ENCODE peak calls at places on chromosomes 12 and 14, in eight cellular contexts. One of them, this sample, is unnamed. For H3K36me3, the result is how much of the 10 kb centered on the place peaks cover.

GRCh38 chr12:30145351-30146017 is 361.7 kb upstream of the TMTC1 start:
- DNase-seq in kidney epithelial cell: no peak
- DNase-seq in Caco-2: no peak
- DNase-seq in fibroblast of lung: no peak
- DNase-seq in pancreas: no peak
- DNase-seq in tibial nerve: no peak
- DNase-seq in upper lobe of right lung: no peak
- DNase-seq in GM12878: no peak
- DNase-seq in this sample: no peak

GRCh38 chr12:38113991-38114390 is 202.6 kb upstream of the ALG10B start:
- DNase-seq in kidney epithelial cell: no peak
- DNase-seq in Caco-2: no peak
- DNase-seq in fibroblast of lung: no peak
- DNase-seq in pancreas: no peak
- DNase-seq in tibial nerve: no peak
- DNase-seq in upper lobe of right lung: no peak
- DNase-seq in GM12878: no peak
- DNase-seq in this sample: no peak

GRCh38 chr14:68523994-68524725 is 268.7 kb downstream of the ZFP36L1 start:
- DNase-seq in kidney epithelial cell: no peak
- DNase-seq in Caco-2: no peak
- DNase-seq in fibroblast of lung: peak
- DNase-seq in pancreas: no peak
- DNase-seq in tibial nerve: no peak
- DNase-seq in upper lobe of right lung: no peak
- DNase-seq in GM12878: no peak
- DNase-seq in this sample: no peak

GRCh38 chr12:78721906-78722305 is 142.7 kb upstream of the SYT1 start:
- DNase-seq in kidney epithelial cell: no peak
- DNase-seq in Caco-2: no peak
- DNase-seq in fibroblast of lung: no peak
- DNase-seq in pancreas: no peak
- DNase-seq in tibial nerve: no peak
- DNase-seq in upper lobe of right lung: no peak
- DNase-seq in GM12878: no peak
- DNase-seq in this sample: no peak

GRCh38 chr12:57888407-57889157 is 42.1 kb upstream of the CTDSP2 start:
- DNase-seq in kidney epithelial cell: no peak
- DNase-seq in Caco-2: no peak
- DNase-seq in fibroblast of lung: peak
- DNase-seq in pancreas: no peak
- DNase-seq in tibial nerve: no peak
- DNase-seq in upper lobe of right lung: peak
- DNase-seq in GM12878: no peak
- DNase-seq in this sample: peak

GRCh38 chr12:120725151-120725658 is 421 bp upstream of the ACADS start:
- DNase-seq in kidney epithelial cell: no peak
- DNase-seq in Caco-2: no peak
- DNase-seq in fibroblast of lung: no peak
- DNase-seq in pancreas: no peak
- DNase-seq in tibial nerve: no peak
- DNase-seq in upper lobe of right lung: no peak
- DNase-seq in GM12878: no peak
- DNase-seq in this sample: no peak

GRCh38 chr12:42143401-42144173 is 1.1 kb downstream of the GXYLT1 start:
- DNase-seq in kidney epithelial cell: no peak
- DNase-seq in Caco-2: no peak
- DNase-seq in fibroblast of lung: peak
- DNase-seq in pancreas: no peak
- DNase-seq in tibial nerve: no peak
- DNase-seq in upper lobe of right lung: no peak
- DNase-seq in GM12878: no peak
- DNase-seq in this sample: no peak

GRCh38 chr12:57576613-57577160 is 14.3 kb upstream of the PIP4K2C start:
- DNase-seq in kidney epithelial cell: no peak
- DNase-seq in Caco-2: no peak
- DNase-seq in fibroblast of lung: no peak
- DNase-seq in pancreas: no peak
- DNase-seq in tibial nerve: no peak
- DNase-seq in upper lobe of right lung: no peak
- DNase-seq in GM12878: no peak
- DNase-seq in this sample: no peak

GRCh38 chr12:120640840-120641833 is 711 bp downstream of the CABP1 start:
- DNase-seq in kidney epithelial cell: no peak
- DNase-seq in Caco-2: peak
- DNase-seq in fibroblast of lung: peak
- DNase-seq in pancreas: peak
- DNase-seq in tibial nerve: no peak
- DNase-seq in upper lobe of right lung: peak
- DNase-seq in GM12878: no peak
- DNase-seq in this sample: peak

GRCh38 chr12:19273482-19274330 is 144.2 kb downstream of the PLEKHA5 start:
- DNase-seq in kidney epithelial cell: peak
- DNase-seq in Caco-2: no peak
- DNase-seq in fibroblast of lung: peak
- DNase-seq in pancreas: peak
- DNase-seq in tibial nerve: no peak
- DNase-seq in upper lobe of right lung: no peak
- DNase-seq in GM12878: no peak
- DNase-seq in this sample: peak

GRCh38 chr12:14018080-14018479 is 36.7 kb upstream of the GRIN2B start:
- DNase-seq in kidney epithelial cell: no peak
- DNase-seq in Caco-2: no peak
- DNase-seq in fibroblast of lung: no peak
- DNase-seq in pancreas: no peak
- DNase-seq in tibial nerve: no peak
- DNase-seq in upper lobe of right lung: no peak
- DNase-seq in GM12878: no peak
- DNase-seq in this sample: no peak

GRCh38 chr12:69000069-69000468 is 67.1 kb upstream of the CPM start:
- DNase-seq in kidney epithelial cell: no peak
- DNase-seq in Caco-2: no peak
- DNase-seq in fibroblast of lung: no peak
- DNase-seq in pancreas: no peak
- DNase-seq in tibial nerve: no peak
- DNase-seq in upper lobe of right lung: no peak
- DNase-seq in GM12878: no peak
- DNase-seq in this sample: no peak

GRCh38 chr12:77377116-77377515 is 311.7 kb upstream of the E2F7 start:
- DNase-seq in kidney epithelial cell: no peak
- DNase-seq in Caco-2: no peak
- DNase-seq in fibroblast of lung: peak
- DNase-seq in pancreas: no peak
- DNase-seq in tibial nerve: no peak
- DNase-seq in upper lobe of right lung: no peak
- DNase-seq in GM12878: no peak
- DNase-seq in this sample: no peak

GRCh38 chr14:21647380-21647779 is 6.3 kb upstream of the OR4E2 start:
- DNase-seq in kidney epithelial cell: no peak
- DNase-seq in Caco-2: no peak
- DNase-seq in fibroblast of lung: no peak
- DNase-seq in pancreas: no peak
- DNase-seq in tibial nerve: no peak
- DNase-seq in upper lobe of right lung: no peak
- DNase-seq in GM12878: no peak
- DNase-seq in this sample: no peak

GRCh38 chr12:57003395-57003794 is 3.0 kb downstream of the ZBTB39 start:
- DNase-seq in kidney epithelial cell: no peak
- DNase-seq in Caco-2: no peak
- DNase-seq in fibroblast of lung: no peak
- DNase-seq in pancreas: no peak
- DNase-seq in tibial nerve: no peak
- DNase-seq in upper lobe of right lung: no peak
- DNase-seq in GM12878: no peak
- DNase-seq in this sample: no peak

GRCh38 chr12:63223128-63223527 is 72.1 kb upstream of the AVPR1A start:
- DNase-seq in kidney epithelial cell: no peak
- DNase-seq in Caco-2: no peak
- DNase-seq in fibroblast of lung: no peak
- DNase-seq in pancreas: no peak
- DNase-seq in tibial nerve: no peak
- DNase-seq in upper lobe of right lung: no peak
- DNase-seq in GM12878: no peak
- DNase-seq in this sample: no peak

GRCh38 chr12:93570552-93571359 is 1.7 kb upstream of the SOCS2 start:
- DNase-seq in kidney epithelial cell: peak
- DNase-seq in Caco-2: peak
- DNase-seq in fibroblast of lung: peak
- DNase-seq in pancreas: peak
- DNase-seq in tibial nerve: peak
- DNase-seq in upper lobe of right lung: peak
- DNase-seq in GM12878: no peak
- DNase-seq in this sample: peak

GRCh38 chr12:114213055-114213561 is 192.8 kb downstream of the TBX5 start:
- DNase-seq in kidney epithelial cell: no peak
- DNase-seq in Caco-2: no peak
- DNase-seq in fibroblast of lung: no peak
- DNase-seq in pancreas: no peak
- DNase-seq in tibial nerve: no peak
- DNase-seq in upper lobe of right lung: no peak
- DNase-seq in GM12878: no peak
- DNase-seq in this sample: no peak

GRCh38 chr14:54673193-54674121 is 106.5 kb downstream of the SAMD4A start:
- DNase-seq in kidney epithelial cell: no peak
- DNase-seq in Caco-2: no peak
- DNase-seq in fibroblast of lung: peak
- DNase-seq in pancreas: no peak
- DNase-seq in tibial nerve: no peak
- DNase-seq in upper lobe of right lung: no peak
- DNase-seq in GM12878: no peak
- DNase-seq in this sample: no peak

GRCh38 chr12:69096669-69097364 is 142.6 kb upstream of the CPSF6 start:
- DNase-seq in kidney epithelial cell: no peak
- DNase-seq in Caco-2: no peak
- DNase-seq in fibroblast of lung: no peak
- DNase-seq in pancreas: no peak
- DNase-seq in tibial nerve: no peak
- DNase-seq in upper lobe of right lung: no peak
- DNase-seq in GM12878: no peak
- DNase-seq in this sample: no peak

GRCh38 chr12:5204271-5204670 is 160.6 kb downstream of the KCNA5 start:
- DNase-seq in kidney epithelial cell: no peak
- DNase-seq in Caco-2: no peak
- DNase-seq in fibroblast of lung: no peak
- DNase-seq in pancreas: no peak
- DNase-seq in tibial nerve: no peak
- DNase-seq in upper lobe of right lung: no peak
- DNase-seq in GM12878: no peak
- DNase-seq in this sample: no peak

GRCh38 chr14:88245321-88245720 is 77.7 kb downstream of the KCNK10 start:
- DNase-seq in kidney epithelial cell: no peak
- DNase-seq in Caco-2: no peak
- DNase-seq in fibroblast of lung: no peak
- DNase-seq in pancreas: no peak
- DNase-seq in tibial nerve: no peak
- DNase-seq in upper lobe of right lung: no peak
- DNase-seq in GM12878: no peak
- DNase-seq in this sample: no peak

GRCh38 chr14:93970967-93971634 is 5.3 kb downstream of the ASB2 start:
- DNase-seq in kidney epithelial cell: no peak
- DNase-seq in Caco-2: no peak
- DNase-seq in fibroblast of lung: no peak
- DNase-seq in pancreas: no peak
- DNase-seq in tibial nerve: no peak
- DNase-seq in upper lobe of right lung: no peak
- DNase-seq in GM12878: no peak
- DNase-seq in this sample: no peak

GRCh38 chr14:103488071-103488470 is 34.6 kb downstream of the CKB start:
- DNase-seq in kidney epithelial cell: no peak
- DNase-seq in Caco-2: no peak
- DNase-seq in fibroblast of lung: no peak
- DNase-seq in pancreas: no peak
- DNase-seq in tibial nerve: no peak
- DNase-seq in upper lobe of right lung: no peak
- DNase-seq in GM12878: no peak
- DNase-seq in this sample: no peak
- H3K36me3 ChIP-seq in kidney epithelial cell: under half
- H3K36me3 ChIP-seq in Caco-2: under half
- H3K36me3 ChIP-seq in fibroblast of lung: under half
- H3K36me3 ChIP-seq in pancreas: under half
- H3K36me3 ChIP-seq in tibial nerve: under half
- H3K36me3 ChIP-seq in upper lobe of right lung: half or more
- H3K36me3 ChIP-seq in GM12878: under half
- H3K36me3 ChIP-seq in this sample: under half

GRCh38 chr14:101960225-101960624 is 4.1 kb upstream of the DYNC1H1 start:
- DNase-seq in kidney epithelial cell: no peak
- DNase-seq in Caco-2: peak
- DNase-seq in fibroblast of lung: no peak
- DNase-seq in pancreas: no peak
- DNase-seq in tibial nerve: no peak
- DNase-seq in upper lobe of right lung: no peak
- DNase-seq in GM12878: no peak
- DNase-seq in this sample: no peak
- TF ChIP-seq CTCF in kidney epithelial cell: peak
- TF ChIP-seq CTCF in Caco-2: no peak
- TF ChIP-seq CTCF in fibroblast of lung: peak
- TF ChIP-seq CTCF in pancreas: no peak
- TF ChIP-seq CTCF in tibial nerve: no peak
- TF ChIP-seq CTCF in upper lobe of right lung: peak
- TF ChIP-seq CTCF in GM12878: peak
- TF ChIP-seq CTCF in this sample: peak

DNA sequence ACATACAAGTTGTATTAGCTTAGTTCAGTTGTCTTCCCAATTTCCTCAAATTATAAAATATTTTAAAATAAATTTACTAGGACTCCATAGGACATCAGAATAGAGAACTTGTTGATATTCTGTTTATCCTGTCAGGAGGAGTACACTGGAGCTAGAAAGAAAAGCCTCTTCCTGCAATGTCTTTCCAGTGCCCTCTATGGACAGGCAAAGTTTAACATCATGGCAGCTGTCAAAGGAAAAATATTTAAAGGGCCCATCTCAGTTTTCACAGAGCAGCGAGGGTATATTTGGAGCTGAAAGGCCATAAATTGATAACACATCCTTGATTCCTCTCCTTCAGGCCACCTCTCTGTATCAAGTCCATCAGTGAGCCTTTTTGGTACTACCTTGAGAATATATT is 19.0 kb downstream of the DIP2B start:
- DNase-seq in kidney epithelial cell: no peak
- DNase-seq in Caco-2: no peak
- DNase-seq in fibroblast of lung: no peak
- DNase-seq in pancreas: no peak
- DNase-seq in tibial nerve: no peak
- DNase-seq in upper lobe of right lung: no peak
- DNase-seq in GM12878: no peak
- DNase-seq in this sample: no peak
- H3K36me3 ChIP-seq in kidney epithelial cell: under half
- H3K36me3 ChIP-seq in Caco-2: under half
- H3K36me3 ChIP-seq in fibroblast of lung: under half
- H3K36me3 ChIP-seq in pancreas: under half
- H3K36me3 ChIP-seq in tibial nerve: under half
- H3K36me3 ChIP-seq in upper lobe of right lung: under half
- H3K36me3 ChIP-seq in GM12878: under half
- H3K36me3 ChIP-seq in this sample: under half

DNA sequence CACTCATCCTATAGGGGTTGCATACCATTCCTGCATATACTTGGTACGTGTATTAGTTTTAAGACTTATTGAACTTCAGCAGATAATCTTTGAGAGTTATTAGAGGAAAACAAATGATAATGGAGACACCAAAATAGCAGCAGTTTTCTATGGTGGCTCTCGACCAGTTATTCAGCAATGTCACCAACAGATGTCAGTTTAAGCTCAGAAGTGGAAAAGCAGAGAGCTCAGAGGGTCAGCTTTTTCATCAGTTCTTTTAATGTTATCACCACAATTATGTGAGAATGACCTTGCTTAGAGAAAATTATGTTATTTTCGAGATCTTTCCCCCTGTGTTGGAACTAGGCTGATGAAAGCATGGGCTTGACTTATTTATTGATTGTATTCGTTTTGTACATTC is 32.0 kb downstream of the PTPN11 start:
- DNase-seq in kidney epithelial cell: no peak
- DNase-seq in Caco-2: no peak
- DNase-seq in fibroblast of lung: no peak
- DNase-seq in pancreas: no peak
- DNase-seq in tibial nerve: no peak
- DNase-seq in upper lobe of right lung: no peak
- DNase-seq in GM12878: no peak
- DNase-seq in this sample: no peak
- TF ChIP-seq CTCF in kidney epithelial cell: no peak
- TF ChIP-seq CTCF in Caco-2: no peak
- TF ChIP-seq CTCF in fibroblast of lung: no peak
- TF ChIP-seq CTCF in pancreas: no peak
- TF ChIP-seq CTCF in tibial nerve: no peak
- TF ChIP-seq CTCF in upper lobe of right lung: no peak
- TF ChIP-seq CTCF in GM12878: peak
- TF ChIP-seq CTCF in this sample: no peak